ENCODE peak calls at places on chromosomes 7 and 10, in four cellular contexts. A, M, K and E are unnamed samples.
A peak's percentile ranks its signal among the peaks of the same experiment; 100 is the strongest.

GRCh38 chr10:123621910-123622309 is 44.2 kb upstream of the GPR26 start:
- DNase-seq in A (no peak), M (no peak), K (no peak), E (no peak)

GRCh38 chr7:20030915-20031362 is 186.2 kb downstream of the MACC1 start:
- DNase-seq in A (peak; percentile 34), M (no peak), K (no peak), E (no peak)

GRCh38 chr7:22326181-22326580 is 30.8 kb downstream of the RAPGEF5 start:
- DNase-seq in A (no peak), M (no peak), K (no peak), E (no peak)

GRCh38 chr7:39248693-39249090 is 271.0 kb downstream of the POU6F2 start:
- DNase-seq in A (peak; percentile 56), M (no peak), K (no peak), E (no peak)

GRCh38 chr10:28429573-28430216 is 103.2 kb upstream of the WAC start:
- DNase-seq in A (peak; percentile 13), M (peak; percentile 29), K (no peak), E (no peak)

GRCh38 chr7:39741942-39742623 is 118.7 kb downstream of the RALA start:
- DNase-seq in A (peak; percentile 42), M (peak; percentile 78), K (peak; percentile 66), E (peak; percentile 76)

GRCh38 chr10:110820321-110820814 is 51.4 kb upstream of the PDCD4 start:
- DNase-seq in A (no peak), M (no peak), K (no peak), E (no peak)

GRCh38 chr10:90977162-90977854 is 56.4 kb upstream of the ANKRD1 start:
- DNase-seq in A (no peak), M (no peak), K (no peak), E (no peak)

GRCh38 chr10:34134602-34135001 is 680.5 kb downstream of the PARD3 start:
- DNase-seq in A (no peak), M (no peak), K (no peak), E (no peak)

GRCh38 chr10:13873201-13873600 is 286.4 kb downstream of the PRPF18 start:
- DNase-seq in A (no peak), M (peak; percentile 2), K (no peak), E (no peak)

GRCh38 chr10:127441350-127442219 is 107.5 kb upstream of the NPS start:
- DNase-seq in A (no peak), M (peak; percentile 13), K (no peak), E (no peak)

GRCh38 chr10:85238676-85239075 is 910.3 kb downstream of the CCSER2 start:
- DNase-seq in A (no peak), M (no peak), K (no peak), E (no peak)

GRCh38 chr10:79393221-79393923 is 46.1 kb downstream of the PPIF start:
- DNase-seq in A (no peak), M (no peak), K (no peak), E (no peak)

GRCh38 chr10:46541017-46541661 is 15.3 kb downstream of the GPRIN2 start:
- DNase-seq in A (no peak), M (no peak), K (peak; percentile 37), E (peak; percentile 29)